ENCODE peak calls at places on chromosomes 2 and 18, in six cellular contexts. One of them, this sample, is unnamed. For H3K36me3, the result is how much of the 10 kb centered on the place peaks cover.

GRCh38 chr2:152037711-152038110 is 61.1 kb downstream of the CACNB4 start:
- DNase-seq in HCT116: no peak
- DNase-seq in HepG2: no peak
- DNase-seq in SK-N-SH: no peak
- DNase-seq in GM12878: no peak
- DNase-seq in K562: no peak
- DNase-seq in this sample: no peak

GRCh38 chr18:79566841-79567370 is 112.7 kb upstream of the CTDP1 start:
- DNase-seq in HCT116: no peak
- DNase-seq in HepG2: no peak
- DNase-seq in SK-N-SH: no peak
- DNase-seq in GM12878: no peak
- DNase-seq in K562: no peak
- DNase-seq in this sample: no peak

GRCh38 chr2:102397167-102397566 is 25.8 kb upstream of the IL18RAP start:
- DNase-seq in HCT116: no peak
- DNase-seq in HepG2: no peak
- DNase-seq in SK-N-SH: no peak
- DNase-seq in GM12878: no peak
- DNase-seq in K562: no peak
- DNase-seq in this sample: no peak

GRCh38 chr2:70956141-70956540 is 20.4 kb downstream of the ATP6V1B1 start:
- DNase-seq in HCT116: no peak
- DNase-seq in HepG2: no peak
- DNase-seq in SK-N-SH: no peak
- DNase-seq in GM12878: no peak
- DNase-seq in K562: no peak
- DNase-seq in this sample: no peak

GRCh38 chr2:17083902-17084301 is 418.3 kb upstream of the CYRIA start:
- DNase-seq in HCT116: no peak
- DNase-seq in HepG2: no peak
- DNase-seq in SK-N-SH: peak
- DNase-seq in GM12878: no peak
- DNase-seq in K562: no peak
- DNase-seq in this sample: no peak

GRCh38 chr2:168685619-168686453 is 116.6 kb upstream of the NOSTRIN start:
- DNase-seq in HCT116: no peak
- DNase-seq in HepG2: no peak
- DNase-seq in SK-N-SH: peak
- DNase-seq in GM12878: no peak
- DNase-seq in K562: peak
- DNase-seq in this sample: no peak

GRCh38 chr2:231104115-231104713 is 20.6 kb downstream of the HTR2B start:
- DNase-seq in HCT116: peak
- DNase-seq in HepG2: peak
- DNase-seq in SK-N-SH: peak
- DNase-seq in GM12878: peak
- DNase-seq in K562: peak
- DNase-seq in this sample: peak

GRCh38 chr18:62437520-62438329 is 85.1 kb upstream of the ZCCHC2 start:
- DNase-seq in HCT116: no peak
- DNase-seq in HepG2: no peak
- DNase-seq in SK-N-SH: peak
- DNase-seq in GM12878: no peak
- DNase-seq in K562: peak
- DNase-seq in this sample: no peak

GRCh38 chr2:203535078-203535783 is at the start of gene RAPH1:
- DNase-seq in HCT116: peak
- DNase-seq in HepG2: peak
- DNase-seq in SK-N-SH: peak
- DNase-seq in GM12878: no peak
- DNase-seq in K562: peak
- DNase-seq in this sample: peak

GRCh38 chr2:132736059-132736458 is 66.1 kb upstream of the LYPD1 start:
- DNase-seq in HCT116: no peak
- DNase-seq in HepG2: no peak
- DNase-seq in SK-N-SH: no peak
- DNase-seq in GM12878: no peak
- DNase-seq in K562: no peak
- DNase-seq in this sample: no peak

GRCh38 chr18:28904789-28905364 is 727.9 kb upstream of the CDH2 start:
- DNase-seq in HCT116: no peak
- DNase-seq in HepG2: no peak
- DNase-seq in SK-N-SH: no peak
- DNase-seq in GM12878: no peak
- DNase-seq in K562: no peak
- DNase-seq in this sample: no peak

GRCh38 chr2:46296216-46296839 is 879 bp upstream of the EPAS1 start:
- DNase-seq in HCT116: no peak
- DNase-seq in HepG2: no peak
- DNase-seq in SK-N-SH: no peak
- DNase-seq in GM12878: no peak
- DNase-seq in K562: no peak
- DNase-seq in this sample: no peak

GRCh38 chr18:11946756-11947155 is 34.6 kb upstream of the IMPA2 start:
- DNase-seq in HCT116: no peak
- DNase-seq in HepG2: no peak
- DNase-seq in SK-N-SH: no peak
- DNase-seq in GM12878: no peak
- DNase-seq in K562: peak
- DNase-seq in this sample: no peak

GRCh38 chr2:24565537-24565936 is 74.5 kb downstream of the NCOA1 start:
- DNase-seq in HCT116: no peak
- DNase-seq in HepG2: no peak
- DNase-seq in SK-N-SH: no peak
- DNase-seq in GM12878: no peak
- DNase-seq in K562: no peak
- DNase-seq in this sample: no peak

GRCh38 chr2:173964565-173965371 is 405 bp downstream of the SP3 start:
- DNase-seq in HCT116: no peak
- DNase-seq in HepG2: peak
- DNase-seq in SK-N-SH: peak
- DNase-seq in GM12878: peak
- DNase-seq in K562: peak
- DNase-seq in this sample: no peak

GRCh38 chr2:61252031-61252430 is 90.0 kb downstream of the C2orf74 start:
- DNase-seq in HCT116: no peak
- DNase-seq in HepG2: no peak
- DNase-seq in SK-N-SH: no peak
- DNase-seq in GM12878: no peak
- DNase-seq in K562: no peak
- DNase-seq in this sample: no peak

GRCh38 chr18:9683418-9684396 is 24.4 kb upstream of the RAB31 start:
- DNase-seq in HCT116: peak
- DNase-seq in HepG2: peak
- DNase-seq in SK-N-SH: no peak
- DNase-seq in GM12878: no peak
- DNase-seq in K562: peak
- DNase-seq in this sample: no peak

DNA sequence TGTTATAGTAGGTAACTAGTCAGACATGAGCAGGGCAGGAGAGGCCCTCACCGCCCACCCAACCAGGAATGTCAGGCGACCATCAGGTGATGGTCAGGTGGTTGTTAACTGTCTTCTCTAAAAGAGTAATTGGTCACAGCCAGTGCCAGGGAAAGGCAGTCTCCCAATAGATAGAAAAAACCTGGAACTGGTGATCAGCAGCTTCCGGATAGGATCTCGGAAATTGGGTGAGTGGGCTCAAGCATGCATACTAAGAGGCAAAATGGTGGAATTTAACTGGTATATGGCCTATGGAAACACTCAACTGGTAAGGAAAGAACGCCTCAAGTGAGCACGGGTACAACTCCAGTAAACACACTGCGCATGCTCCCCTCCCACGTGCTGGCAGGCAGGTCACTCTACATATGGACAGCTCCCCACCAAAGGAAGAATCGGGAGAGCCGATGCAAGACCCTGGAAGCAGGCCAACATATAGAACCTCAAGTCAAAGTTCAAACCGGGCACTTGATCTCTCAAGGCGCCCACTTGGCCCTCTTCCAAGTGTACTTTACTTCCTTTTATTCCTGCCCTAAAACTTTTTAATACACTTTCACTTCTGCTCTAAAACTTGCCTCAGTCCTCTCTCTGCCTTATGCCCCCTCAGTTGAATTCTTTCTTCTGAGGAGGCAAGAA is 43.5 kb upstream of the TMEM131 start:
- DNase-seq in HCT116: no peak
- DNase-seq in HepG2: no peak
- DNase-seq in SK-N-SH: no peak
- DNase-seq in GM12878: no peak
- DNase-seq in K562: no peak
- DNase-seq in this sample: no peak
- TF ChIP-seq SIN3A in HCT116: no peak
- TF ChIP-seq SIN3A in HepG2: no peak
- TF ChIP-seq SIN3A in SK-N-SH: no peak
- TF ChIP-seq SIN3A in GM12878: no peak
- TF ChIP-seq SIN3A in K562: no peak
- TF ChIP-seq SIN3A in this sample: no peak

GRCh38 chr18:50287441-50288347 is at the start of gene CXXC1:
- DNase-seq in HCT116: peak
- DNase-seq in HepG2: peak
- DNase-seq in SK-N-SH: peak
- DNase-seq in GM12878: peak
- DNase-seq in K562: peak
- DNase-seq in this sample: peak
- TF ChIP-seq CTCF in HCT116: no peak
- TF ChIP-seq CTCF in HepG2: peak
- TF ChIP-seq CTCF in SK-N-SH: peak
- TF ChIP-seq CTCF in GM12878: peak
- TF ChIP-seq CTCF in K562: peak
- TF ChIP-seq CTCF in this sample: no peak

DNA sequence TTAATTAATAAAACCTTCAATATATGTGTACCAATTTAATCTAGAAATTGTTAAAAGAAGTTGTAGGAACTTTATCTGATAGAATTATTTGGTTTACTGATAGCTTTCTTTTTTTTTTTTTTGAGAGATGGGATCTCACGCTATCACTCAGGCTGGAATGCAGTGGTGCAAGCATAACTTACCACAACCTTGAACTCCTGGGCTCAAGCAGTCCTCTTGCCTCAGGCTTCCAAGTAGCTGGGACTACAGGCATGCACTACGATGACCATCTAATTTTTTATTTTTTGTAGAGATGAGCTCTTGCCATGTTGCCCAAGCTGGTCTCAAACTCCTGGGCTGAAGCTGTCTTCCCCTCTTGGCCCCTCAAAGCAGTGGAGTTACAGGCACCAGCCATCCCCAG is 66.8 kb downstream of the CCDC138 start:
- DNase-seq in HCT116: no peak
- DNase-seq in HepG2: peak
- DNase-seq in SK-N-SH: no peak
- DNase-seq in GM12878: no peak
- DNase-seq in K562: no peak
- DNase-seq in this sample: no peak
- H3K36me3 ChIP-seq in HCT116: under half
- H3K36me3 ChIP-seq in HepG2: under half
- H3K36me3 ChIP-seq in SK-N-SH: under half
- H3K36me3 ChIP-seq in GM12878: under half
- H3K36me3 ChIP-seq in K562: half or more
- H3K36me3 ChIP-seq in this sample: under half

GRCh38 chr18:21141678-21142422 is 30.2 kb upstream of the ROCK1 start:
- DNase-seq in HCT116: no peak
- DNase-seq in HepG2: no peak
- DNase-seq in SK-N-SH: no peak
- DNase-seq in GM12878: no peak
- DNase-seq in K562: no peak
- DNase-seq in this sample: no peak

GRCh38 chr18:21146016-21146415 is 34.4 kb upstream of the ROCK1 start:
- DNase-seq in HCT116: no peak
- DNase-seq in HepG2: no peak
- DNase-seq in SK-N-SH: no peak
- DNase-seq in GM12878: no peak
- DNase-seq in K562: no peak
- DNase-seq in this sample: no peak

GRCh38 chr18:21145371-21145770 is 33.8 kb upstream of the ROCK1 start:
- DNase-seq in HCT116: no peak
- DNase-seq in HepG2: no peak
- DNase-seq in SK-N-SH: no peak
- DNase-seq in GM12878: no peak
- DNase-seq in K562: no peak
- DNase-seq in this sample: no peak
- TF ChIP-seq SIN3A in HCT116: no peak
- TF ChIP-seq SIN3A in HepG2: no peak
- TF ChIP-seq SIN3A in SK-N-SH: no peak
- TF ChIP-seq SIN3A in GM12878: no peak
- TF ChIP-seq SIN3A in K562: no peak
- TF ChIP-seq SIN3A in this sample: no peak

GRCh38 chr2:238722883-238723282 is 125.0 kb upstream of the TWIST2 start:
- DNase-seq in HCT116: no peak
- DNase-seq in HepG2: no peak
- DNase-seq in SK-N-SH: no peak
- DNase-seq in GM12878: no peak
- DNase-seq in K562: no peak
- DNase-seq in this sample: no peak

GRCh38 chr2:238719641-238720040 is 128.2 kb upstream of the TWIST2 start:
- DNase-seq in HCT116: no peak
- DNase-seq in HepG2: no peak
- DNase-seq in SK-N-SH: no peak
- DNase-seq in GM12878: no peak
- DNase-seq in K562: no peak
- DNase-seq in this sample: no peak

GRCh38 chr2:238717084-238717483 is 130.8 kb upstream of the TWIST2 start:
- DNase-seq in HCT116: no peak
- DNase-seq in HepG2: no peak
- DNase-seq in SK-N-SH: no peak
- DNase-seq in GM12878: no peak
- DNase-seq in K562: no peak
- DNase-seq in this sample: no peak

GRCh38 chr2:238722181-238722580 is 125.7 kb upstream of the TWIST2 start:
- DNase-seq in HCT116: no peak
- DNase-seq in HepG2: no peak
- DNase-seq in SK-N-SH: no peak
- DNase-seq in GM12878: no peak
- DNase-seq in K562: no peak
- DNase-seq in this sample: no peak

DNA sequence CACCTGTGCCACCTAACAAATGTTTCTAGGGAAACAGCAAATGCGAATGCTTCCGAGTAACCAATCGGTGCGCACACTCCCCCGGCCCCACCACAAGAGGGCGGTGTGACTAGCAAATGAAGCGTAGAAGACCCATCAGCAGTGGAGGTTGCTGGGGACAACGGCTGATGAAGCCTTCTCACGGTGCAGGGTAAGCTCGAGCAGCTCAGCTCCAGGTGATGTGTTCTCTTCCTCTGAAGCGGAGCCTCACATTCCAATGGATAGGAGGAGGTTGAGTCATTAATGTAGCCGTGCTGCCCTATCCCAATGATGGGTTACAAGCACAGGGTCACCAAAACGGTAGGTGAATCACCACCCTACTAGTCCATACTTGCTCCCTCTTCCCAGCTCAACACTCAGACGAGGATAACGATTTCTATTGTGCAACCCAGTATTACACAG is 127.6 kb upstream of the TWIST2 start:
- DNase-seq in HCT116: peak
- DNase-seq in HepG2: peak
- DNase-seq in SK-N-SH: peak
- DNase-seq in GM12878: no peak
- DNase-seq in K562: peak
- DNase-seq in this sample: no peak
- TF ChIP-seq CTCF in HCT116: peak
- TF ChIP-seq CTCF in HepG2: peak
- TF ChIP-seq CTCF in SK-N-SH: peak
- TF ChIP-seq CTCF in GM12878: peak
- TF ChIP-seq CTCF in K562: peak
- TF ChIP-seq CTCF in this sample: peak